ENCODE peak calls at places on chromosomes 13 and 19, in nine cellular contexts. J is fibroblast of lung, E is left ventricle myocardium inferior, G is Panc1, Y is A549, M is IMR-90, B is astrocyte, I is PC-9, Q is heart right ventricle. N is an unnamed sample.

GRCh38 chr19:648305-648704 is 8.6 kb downstream of the FGF22 start:
- DNase-seq in J (no peak), E (no peak), G (no peak), Y (no peak), M (no peak), B (no peak), I (no peak), Q (no peak), N (no peak)

GRCh38 chr13:60627071-60627686 is 230.2 kb downstream of the TDRD3 start:
- DNase-seq in J (peak), E (no peak), G (no peak), Y (peak), M (peak), B (peak), I (peak), Q (no peak), N (peak)

GRCh38 chr13:52159159-52159982 is at the start of gene NEK3:
- DNase-seq in J (peak), E (peak), G (peak), Y (peak), M (peak), B (peak), I (peak), Q (peak), N (peak)

GRCh38 chr13:90444232-90444631 is 903.3 kb upstream of the MIR17HG start:
- DNase-seq in J (no peak), E (no peak), G (no peak), Y (no peak), M (no peak), B (no peak), I (no peak), Q (no peak), N (no peak)

GRCh38 chr13:93624371-93624777 is 397.8 kb downstream of the GPC6 start:
- DNase-seq in J (peak), E (no peak), G (no peak), Y (no peak), M (no peak), B (peak), I (no peak), Q (no peak), N (peak)

GRCh38 chr13:31945202-31945978 is 86.2 kb upstream of the FRY start:
- DNase-seq in J (peak), E (peak), G (no peak), Y (peak), M (peak), B (peak), I (peak), Q (peak), N (peak)

GRCh38 chr13:21010621-21011020 is 50.8 kb downstream of the LATS2 start:
- DNase-seq in J (no peak), E (no peak), G (no peak), Y (peak), M (peak), B (no peak), I (no peak), Q (no peak), N (no peak)

GRCh38 chr19:51136891-51137551 is 5.1 kb upstream of the SIGLEC7 start:
- DNase-seq in J (no peak), E (no peak), G (no peak), Y (no peak), M (no peak), B (no peak), I (no peak), Q (no peak), N (no peak)

GRCh38 chr19:17950310-17951150 is 16.4 kb upstream of the KCNN1 start:
- DNase-seq in J (no peak), E (peak), G (no peak), Y (no peak), M (no peak), B (no peak), I (peak), Q (no peak), N (no peak)

GRCh38 chr19:4722671-4723464 is 774 bp downstream of the DPP9 start:
- DNase-seq in J (peak), E (no peak), G (no peak), Y (no peak), M (peak), B (peak), I (no peak), Q (no peak), N (peak)

GRCh38 chr19:3699071-3699740 is 1.1 kb downstream of the PIP5K1C start:
- DNase-seq in J (peak), E (peak), G (no peak), Y (no peak), M (peak), B (peak), I (no peak), Q (peak), N (no peak)

GRCh38 chr19:38891791-38892190 is 7.6 kb downstream of the SIRT2 start:
- DNase-seq in J (no peak), E (no peak), G (no peak), Y (no peak), M (no peak), B (no peak), I (no peak), Q (no peak), N (no peak)

GRCh38 chr13:31890946-31891345 is 140.6 kb upstream of the FRY start:
- DNase-seq in J (no peak), E (no peak), G (no peak), Y (no peak), M (no peak), B (no peak), I (no peak), Q (no peak), N (no peak)

GRCh38 chr13:47220453-47221150 is 323.7 kb upstream of the HTR2A start:
- DNase-seq in J (no peak), E (no peak), G (no peak), Y (no peak), M (peak), B (peak), I (no peak), Q (no peak), N (peak)

GRCh38 chr13:66689037-66689619 is 541.0 kb downstream of the PCDH9 start:
- DNase-seq in J (peak), E (no peak), G (no peak), Y (peak), M (no peak), B (no peak), I (no peak), Q (no peak), N (no peak)

DNA sequence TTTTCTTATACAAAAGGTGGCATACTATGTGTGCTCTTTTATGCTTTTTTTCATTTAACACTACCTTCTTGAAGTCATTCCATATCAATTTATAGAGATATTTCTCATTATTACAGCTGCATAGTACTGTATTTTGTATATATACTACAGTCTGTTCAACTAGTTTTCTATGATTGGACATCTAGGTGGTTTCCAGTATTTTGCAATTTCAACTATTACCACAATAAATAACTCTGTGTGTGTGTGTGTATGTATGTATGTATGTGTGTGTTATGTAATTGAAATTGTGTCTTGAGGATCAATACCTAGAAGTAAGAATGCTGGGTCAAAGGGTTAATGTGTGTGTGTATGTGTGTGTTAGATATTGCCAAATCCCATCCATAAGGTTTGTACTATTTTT is 7.0 kb downstream of the LPAR6 start:
- DNase-seq in J (no peak), E (no peak), G (no peak), Y (no peak), M (peak), B (no peak), I (no peak), Q (no peak), N (no peak)
- H3K27ac ChIP-seq in J (no peak), E (peak), G (no peak), Y (no peak), M (no peak), B (no peak), I (no peak), Q (no peak), N (no peak)

GRCh38 chr19:8577247-8577646 is at the start of gene MYO1F:
- DNase-seq in J (no peak), E (peak), G (no peak), Y (no peak), M (no peak), B (no peak), I (no peak), Q (peak), N (no peak)
- H3K4me3 ChIP-seq in J (no peak), E (peak), G (no peak), Y (no peak), M (no peak), B (no peak), I (no peak), Q (peak), N (no peak)

DNA sequence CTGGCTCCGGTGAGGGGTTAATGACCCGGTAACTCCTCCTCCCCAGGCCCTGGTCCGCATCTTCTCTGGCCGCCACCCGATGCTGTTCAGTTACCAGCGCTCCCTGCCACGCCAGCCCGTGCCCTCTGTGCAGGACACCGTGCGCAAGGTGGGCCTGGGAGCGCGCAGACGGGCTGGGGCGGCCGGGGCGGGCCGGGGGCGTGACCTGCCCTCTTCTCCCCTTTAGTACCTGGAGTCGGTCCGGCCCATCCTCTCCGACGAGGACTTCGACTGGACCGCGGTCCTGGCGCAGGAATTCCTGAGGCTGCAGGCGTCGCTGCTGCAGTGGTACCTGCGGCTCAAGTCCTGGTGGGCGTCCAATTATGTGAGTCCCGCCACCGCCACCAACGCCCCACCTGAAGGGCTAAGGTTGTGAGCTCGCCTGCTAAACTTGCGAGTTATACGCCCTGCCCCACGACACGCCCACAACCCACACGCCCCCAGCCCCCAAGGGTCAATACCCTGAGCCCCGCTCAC is 10.4 kb downstream of the CPT1C start:
- DNase-seq in J (no peak), E (no peak), G (no peak), Y (no peak), M (no peak), B (no peak), I (no peak), Q (no peak), N (no peak)
- TF ChIP-seq CTCF in J (no peak), E (no peak), G (no peak), Y (peak), M (no peak), B (no peak), I (no peak), Q (no peak), N (no peak)

DNA sequence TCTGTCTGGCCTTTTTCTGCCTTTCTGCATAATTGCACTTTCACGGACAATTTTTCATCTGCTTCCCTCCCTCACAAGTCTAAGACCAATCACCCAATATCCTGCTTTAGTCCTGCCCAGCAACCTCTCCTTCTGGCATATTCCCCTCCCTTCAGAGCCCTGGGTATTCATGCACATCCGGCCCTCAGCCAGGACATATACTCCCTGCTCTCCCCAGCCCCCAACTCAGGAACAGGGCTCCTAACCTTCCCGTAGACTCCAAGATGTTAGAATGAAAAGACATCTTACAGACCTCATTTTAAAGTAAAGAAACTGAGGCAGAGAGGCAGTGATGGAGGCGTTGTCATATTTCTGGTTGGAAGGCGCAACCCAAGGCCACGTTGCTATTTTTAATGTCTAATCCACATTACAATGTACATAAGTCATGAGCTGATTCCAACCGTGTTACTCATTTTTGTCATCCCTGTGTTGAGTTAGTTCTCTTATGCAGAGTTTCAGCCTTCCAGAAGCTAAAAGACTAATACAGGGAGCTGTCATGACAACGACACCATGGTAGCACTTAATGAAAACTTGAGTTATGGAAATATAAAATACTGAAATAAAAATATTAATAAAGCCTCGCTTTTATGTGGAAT is 209.2 kb downstream of the TSHZ3 start:
- DNase-seq in J (peak), E (no peak), G (no peak), Y (peak), M (peak), B (peak), I (no peak), Q (no peak), N (peak)
- H3K27ac ChIP-seq in J (peak), E (no peak), G (no peak), Y (peak), M (peak), B (peak), I (no peak), Q (no peak), N (peak)

DNA sequence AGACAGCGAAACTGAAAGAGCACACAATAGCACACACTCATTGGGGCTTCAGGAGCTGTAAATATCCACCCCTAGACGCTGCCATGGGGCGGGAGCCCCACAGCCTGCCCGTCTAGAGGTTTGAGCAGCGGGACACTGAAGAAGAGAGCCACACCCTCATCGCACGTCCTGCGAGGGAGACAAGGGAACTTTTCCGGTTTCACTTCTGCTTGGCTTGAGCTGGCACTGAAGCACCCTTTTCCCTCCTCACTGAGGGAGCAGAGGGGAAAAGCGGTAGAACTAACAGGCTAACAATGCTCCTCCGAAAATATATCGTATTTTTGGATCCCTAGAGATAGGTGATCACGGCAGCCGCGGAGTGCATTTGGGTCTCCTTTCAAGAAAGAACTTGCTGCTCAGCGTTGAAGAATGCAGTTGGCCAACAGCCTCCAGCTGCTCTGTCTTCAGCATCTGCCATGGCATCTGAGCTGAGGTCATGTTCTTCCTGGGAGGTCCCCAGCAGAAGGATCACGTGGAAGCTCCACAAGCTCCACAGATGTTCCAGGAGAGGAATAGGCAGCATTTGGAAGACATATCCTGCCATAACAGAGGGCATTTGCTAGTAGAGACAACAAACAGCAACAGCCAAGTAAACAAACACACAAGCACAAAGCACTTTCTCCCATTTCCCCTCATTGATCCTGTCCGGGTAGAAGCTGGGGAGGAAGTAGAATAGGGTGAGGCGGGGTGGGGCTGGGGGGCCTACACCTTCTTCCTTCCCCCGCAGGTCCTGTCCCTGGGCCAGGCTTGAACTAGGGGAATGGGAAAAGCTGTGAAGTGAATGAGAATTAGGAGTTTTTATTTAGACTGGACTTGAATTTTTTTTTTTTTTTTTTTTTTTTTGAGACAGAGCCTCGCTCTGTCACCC is 44.8 kb upstream of the ALOX5AP start:
- DNase-seq in J (peak), E (peak), G (no peak), Y (peak), M (peak), B (peak), I (peak), Q (peak), N (peak)
- H3K4me3 ChIP-seq in J (peak), E (peak), G (peak), Y (peak), M (peak), B (peak), I (peak), Q (peak), N (peak)

DNA sequence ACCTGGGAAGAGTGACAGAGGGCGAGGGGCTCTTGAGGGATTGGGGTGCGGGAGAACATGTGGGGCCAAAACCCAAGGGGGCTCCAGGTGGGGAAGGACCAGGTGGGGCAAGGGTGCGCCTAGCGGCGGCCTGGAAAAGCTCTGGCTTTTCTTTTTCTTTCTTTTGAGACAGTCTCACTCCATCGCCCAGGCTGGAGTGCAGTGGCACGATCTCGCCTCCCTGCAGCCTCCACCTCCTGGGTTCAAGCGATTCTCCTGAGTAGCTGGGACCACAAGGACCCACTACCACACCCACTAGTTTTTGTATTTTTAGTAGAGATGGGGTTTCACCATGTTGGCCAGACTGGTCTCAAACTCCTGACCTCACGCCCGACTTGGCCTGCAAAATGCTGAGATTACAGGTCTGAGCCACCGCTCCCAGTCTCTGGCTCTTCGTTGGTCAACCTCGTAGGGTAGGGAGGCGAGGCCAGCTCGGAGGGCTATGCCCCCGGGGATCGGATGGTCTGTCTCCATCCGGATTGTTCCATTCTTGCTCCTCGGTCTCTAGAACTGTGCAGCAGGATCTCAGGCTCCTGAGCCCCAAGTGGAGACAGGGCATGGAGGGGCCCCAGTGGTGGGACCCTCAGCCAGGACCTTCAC is 3.7 kb downstream of the GADD45B start:
- DNase-seq in J (no peak), E (no peak), G (no peak), Y (no peak), M (no peak), B (no peak), I (no peak), Q (no peak), N (peak)
- TF ChIP-seq CTCF in J (no peak), E (no peak), G (peak), Y (no peak), M (no peak), B (peak), I (no peak), Q (no peak), N (peak)

GRCh38 chr13:102688306-102688973 is 6.4 kb downstream of the METTL21C start:
- DNase-seq in J (no peak), E (no peak), G (no peak), Y (no peak), M (no peak), B (no peak), I (no peak), Q (no peak), N (no peak)
- H3K27ac ChIP-seq in J (no peak), E (no peak), G (no peak), Y (no peak), M (no peak), B (no peak), I (no peak), Q (no peak), N (no peak)

DNA sequence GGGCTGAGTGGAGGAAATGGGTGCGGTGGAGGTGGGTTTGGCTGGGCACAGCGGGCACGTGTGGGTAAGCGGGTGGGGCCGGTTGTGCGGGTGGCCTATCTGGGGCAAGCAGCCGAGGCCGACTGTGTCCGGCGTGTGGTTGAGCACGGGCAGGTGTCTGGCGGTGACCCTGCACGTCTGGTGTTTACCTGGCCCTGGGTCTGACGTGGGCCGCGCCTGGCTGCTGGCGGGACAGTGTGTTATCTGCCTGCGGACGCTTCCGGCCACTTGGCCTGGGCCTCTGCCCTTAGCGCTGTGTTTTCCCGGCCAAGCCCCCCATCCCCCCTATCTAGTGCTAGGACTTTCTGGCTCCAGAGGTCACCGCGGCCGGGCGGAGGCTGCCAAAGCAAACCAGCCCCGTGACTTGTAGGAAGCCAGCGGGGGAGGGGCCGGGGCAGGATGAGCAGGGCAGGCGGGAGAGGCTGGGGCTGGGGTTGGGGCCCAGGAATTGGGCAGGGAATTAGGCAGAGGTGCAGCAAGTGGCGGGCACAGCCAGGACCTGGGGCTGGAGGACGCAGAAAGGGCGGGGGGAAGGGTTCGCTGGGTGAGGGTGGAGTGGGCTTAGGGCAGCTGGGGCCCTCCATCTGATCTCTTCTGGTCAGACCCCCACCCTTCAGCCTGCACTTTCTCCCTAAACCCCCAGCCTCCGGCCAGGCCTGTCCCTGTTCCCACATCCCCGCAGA is 534 bp upstream of the HPN start:
- DNase-seq in J (peak), E (peak), G (no peak), Y (no peak), M (no peak), B (no peak), I (peak), Q (peak), N (no peak)
- H3K4me3 ChIP-seq in J (no peak), E (peak), G (peak), Y (no peak), M (no peak), B (no peak), I (peak), Q (peak), N (no peak)